ENCODE peak calls at places on chromosomes 2 and 18, in seven cellular contexts. L, E, D, A, X, Q and U are unnamed samples.

GRCh38 chr2:147051248-147051647 is 793.6 kb upstream of the ACVR2A start:
- DNase-seq in E (no peak), L (no peak), Q (no peak), X (peak; percentile 78), D (peak; percentile 69), A (no peak), U (no peak)

GRCh38 chr2:168687314-168687713 is 115.1 kb upstream of the NOSTRIN start:
- DNase-seq in L (peak; percentile 52), Q (no peak), X (peak; percentile 31), E (no peak), D (peak; percentile 60), A (no peak), U (peak; percentile 37)

GRCh38 chr2:133658020-133658903 is 90.0 kb upstream of the NCKAP5 start:
- DNase-seq in A (no peak), X (no peak), D (peak; percentile 61), L (no peak), Q (no peak), E (no peak), U (peak; percentile 60)

GRCh38 chr18:3132700-3133099 is 87.1 kb downstream of the MYOM1 start:
- DNase-seq in D (no peak), A (no peak), X (no peak), L (no peak), Q (no peak), E (no peak), U (no peak)

GRCh38 chr18:49250819-49251388 is 209.5 kb downstream of the DYM start:
- DNase-seq in Q (no peak), A (no peak), L (peak; percentile 50), E (no peak), D (peak; percentile 63), X (peak; percentile 60), U (peak; percentile 36)

GRCh38 chr18:23675896-23676295 is 13.2 kb upstream of the ANKRD29 start:
- DNase-seq in D (no peak), E (no peak), X (no peak), L (no peak), Q (no peak), A (no peak), U (no peak)

GRCh38 chr2:192373244-192373643 is 178.5 kb upstream of the TMEFF2 start:
- DNase-seq in A (no peak), D (no peak), E (no peak), X (no peak), Q (no peak), L (no peak), U (no peak)

GRCh38 chr2:233247116-233247515 is 4.4 kb upstream of the ATG16L1 start:
- DNase-seq in D (no peak), E (no peak), Q (no peak), X (no peak), L (no peak), A (no peak), U (no peak)

GRCh38 chr18:29849145-29849544 is 1193.4 kb downstream of the DSC3 start:
- DNase-seq in A (no peak), E (no peak), L (no peak), X (peak; percentile 4), Q (no peak), D (no peak), U (no peak)

GRCh38 chr2:36512705-36513104 is 85.3 kb downstream of the FEZ2 start:
- DNase-seq in E (no peak), Q (no peak), L (no peak), A (no peak), D (no peak), X (no peak), U (no peak)

GRCh38 chr2:43220982-43221659 is 5.3 kb downstream of the ZFP36L2 start:
- DNase-seq in D (peak; percentile 94), X (peak; percentile 97), A (no peak), E (no peak), Q (peak; percentile 90), L (peak; percentile 76), U (peak; percentile 94)

GRCh38 chr2:58308435-58308834 is 67.3 kb upstream of the FANCL start:
- DNase-seq in D (no peak), E (no peak), A (no peak), X (no peak), L (no peak), Q (no peak), U (no peak)

GRCh38 chr2:168470188-168470879 is 14.3 kb downstream of the CERS6 start:
- DNase-seq in E (no peak), L (peak; percentile 39), A (no peak), X (no peak), D (peak; percentile 28), Q (no peak), U (no peak)

GRCh38 chr18:46333371-46334199 is 229.4 kb downstream of the HAUS1 start:
- DNase-seq in E (peak; percentile 46), A (no peak), D (peak; percentile 16), Q (peak; percentile 64), X (no peak), L (peak; percentile 69), U (no peak)

GRCh38 chr2:190339394-190339793 is 4.0 kb upstream of the INPP1 start:
- DNase-seq in A (no peak), E (no peak), L (no peak), Q (no peak), D (no peak), X (no peak), U (no peak)

GRCh38 chr2:18077724-18078123 is 199.3 kb downstream of the KCNS3 start:
- DNase-seq in D (peak; percentile 86), E (no peak), A (no peak), L (no peak), X (peak; percentile 33), Q (no peak), U (peak; percentile 90)

GRCh38 chr18:71431171-71431570 is 1113.0 kb downstream of the CBLN2 start:
- DNase-seq in A (no peak), Q (no peak), D (no peak), E (no peak), X (no peak), L (no peak), U (no peak)

GRCh38 chr2:101293544-101293943 is 15.0 kb downstream of the RNF149 start:
- DNase-seq in D (no peak), X (no peak), L (no peak), E (no peak), Q (no peak), A (no peak), U (no peak)

GRCh38 chr2:86283461-86284030 is 53.9 kb downstream of the REEP1 start:
- DNase-seq in E (no peak), Q (no peak), L (no peak), X (no peak), A (no peak), D (no peak), U (peak; percentile 14)

GRCh38 chr2:98140210-98140609 is 53.2 kb downstream of the VWA3B start:
- DNase-seq in D (peak; percentile 21), A (no peak), E (no peak), Q (peak; percentile 73), L (no peak), X (no peak), U (no peak)

GRCh38 chr2:190810981-190811587 is 69.5 kb upstream of the GLS start:
- DNase-seq in L (no peak), D (no peak), Q (no peak), E (no peak), X (no peak), A (no peak), U (no peak)

GRCh38 chr2:113784823-113785744 is 28.6 kb upstream of the SLC35F5 start:
- DNase-seq in X (peak; percentile 46), L (no peak), Q (no peak), A (no peak), D (no peak), E (no peak), U (no peak)

GRCh38 chr2:189191766-189192165 is 12.2 kb upstream of the COL5A2 start:
- DNase-seq in Q (no peak), E (no peak), D (no peak), A (no peak), X (peak; percentile 74), L (no peak), U (peak; percentile 54)

GRCh38 chr2:54903736-54904554 is 146.3 kb downstream of the RTN4 start:
- DNase-seq in Q (no peak), L (no peak), A (no peak), D (peak; percentile 95), E (no peak), X (peak; percentile 95), U (peak; percentile 98)

GRCh38 chr2:161307676-161308075 is 549 bp upstream of the PSMD14 start:
- DNase-seq in D (no peak), L (no peak), E (no peak), Q (no peak), X (no peak), A (no peak), U (no peak)

DNA sequence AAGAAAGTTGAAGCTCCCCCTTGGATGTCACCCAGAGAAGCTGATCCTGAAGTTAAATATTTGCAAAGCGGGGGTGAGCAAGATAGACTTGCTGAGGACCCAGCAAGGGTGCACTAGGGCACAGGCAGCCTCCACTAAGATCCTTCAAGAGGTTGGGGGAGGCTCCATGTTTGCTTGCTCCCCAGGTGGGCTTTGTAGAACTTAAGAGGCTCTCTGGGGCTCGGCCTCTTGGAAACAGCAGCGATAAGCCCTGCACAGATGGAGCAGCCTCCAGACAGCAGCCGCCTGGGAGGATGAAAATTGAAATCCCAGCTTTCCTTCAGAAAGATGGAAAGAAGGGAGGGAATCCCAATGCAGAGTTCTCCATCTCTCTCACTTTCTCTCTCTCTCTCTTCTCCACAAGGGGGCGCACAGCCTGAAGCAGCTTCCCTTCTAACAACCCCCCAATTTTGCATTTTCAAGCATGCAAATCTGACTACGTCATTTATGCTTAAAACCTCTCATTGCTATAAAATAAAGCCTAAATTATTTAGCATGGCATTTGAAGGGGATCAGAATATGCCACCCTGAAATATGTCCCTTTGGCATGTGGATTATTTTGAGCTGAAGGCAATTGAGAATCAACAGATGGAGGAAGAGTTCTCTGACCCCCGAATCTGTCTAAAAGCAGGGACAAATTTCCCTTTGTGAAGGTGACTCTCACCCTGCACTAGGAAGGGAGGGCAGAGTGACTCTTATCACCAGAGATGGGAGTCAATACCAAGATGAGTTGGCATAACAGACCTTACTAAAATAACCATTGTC is 185.7 kb upstream of the KLHL29 start:
- DNase-seq in X (peak; percentile 36), Q (no peak), D (peak; percentile 25), A (no peak), L (peak; percentile 71), E (no peak), U (no peak)
- TF ChIP-seq CTCF in X (peak; percentile 65), Q (no peak), D (peak; percentile 63), A (no peak), L (peak; percentile 65), E (no peak), U (peak; percentile 47)

DNA sequence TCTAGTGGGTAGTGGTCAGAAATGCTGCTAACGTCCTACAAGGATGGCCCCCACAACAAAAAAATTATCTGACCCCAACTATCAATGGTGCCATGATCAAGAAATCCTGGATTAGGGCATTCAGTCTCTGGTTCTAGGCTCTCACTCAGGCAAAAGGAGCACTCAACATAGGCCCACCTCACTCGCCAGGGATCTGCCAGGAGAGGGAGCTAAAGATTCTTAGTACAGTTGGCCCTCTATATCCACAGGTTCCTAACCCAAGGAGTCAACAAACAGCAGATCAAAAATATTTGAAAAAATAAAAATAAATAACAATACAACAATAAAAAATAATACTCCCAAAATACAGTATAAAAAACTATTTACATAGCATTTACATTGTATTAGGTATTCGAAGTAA is 10.0 kb downstream of the SLC4A5 start:
- DNase-seq in L (peak; percentile 77), D (peak; percentile 74), E (no peak), X (peak; percentile 54), Q (no peak), A (no peak), U (peak; percentile 39)
- TF ChIP-seq CTCF in L (peak; percentile 86), D (peak; percentile 85), E (no peak), X (peak; percentile 57), Q (peak; percentile 55), A (no peak), U (peak; percentile 67)

GRCh38 chr2:231615058-231615671 is 22.5 kb downstream of the TEX44 start:
- DNase-seq in E (no peak), Q (peak; percentile 48), X (no peak), A (no peak), L (peak; percentile 62), D (peak; percentile 27), U (no peak)
- TF ChIP-seq CTCF in E (no peak), Q (no peak), X (no peak), A (no peak), L (peak; percentile 41), D (no peak), U (no peak)

GRCh38 chr2:104312684-104313083 is 541.2 kb upstream of the POU3F3 start:
- DNase-seq in D (no peak), L (peak; percentile 33), X (no peak), A (no peak), E (no peak), Q (no peak), U (no peak)
- TF ChIP-seq CTCF in D (no peak), L (peak; percentile 60), X (no peak), A (no peak), E (no peak), Q (no peak), U (no peak)